ENCODE peak calls at places on chromosome 19, in five cellular contexts. One of them, this sample, is unnamed.

GRCh38 chr19:53867225-53868090 is at the start of gene MYADM:
- DNase-seq in MM.1S: no peak
- DNase-seq in germinal center: peak
- DNase-seq in EL: peak
- DNase-seq in activated CD8-positive, alpha-beta memory T cell treated with anti-CD3 and anti-CD28 coated beads for 4 hours: peak
- DNase-seq in this sample: peak

GRCh38 chr19:35274323-35274722 is 5.6 kb downstream of the USF2 start:
- DNase-seq in germinal center: no peak
- DNase-seq in MM.1S: no peak
- DNase-seq in EL: no peak
- DNase-seq in activated CD8-positive, alpha-beta memory T cell treated with anti-CD3 and anti-CD28 coated beads for 4 hours: no peak
- DNase-seq in this sample: no peak

GRCh38 chr19:39677931-39678889 is 22.5 kb downstream of the LGALS16 start:
- DNase-seq in activated CD8-positive, alpha-beta memory T cell treated with anti-CD3 and anti-CD28 coated beads for 4 hours: no peak
- DNase-seq in germinal center: no peak
- DNase-seq in EL: no peak
- DNase-seq in MM.1S: no peak
- DNase-seq in this sample: no peak

GRCh38 chr19:28488006-28488405 is 724.9 kb downstream of the UQCRFS1 start:
- DNase-seq in EL: no peak
- DNase-seq in MM.1S: peak
- DNase-seq in activated CD8-positive, alpha-beta memory T cell treated with anti-CD3 and anti-CD28 coated beads for 4 hours: no peak
- DNase-seq in germinal center: no peak
- DNase-seq in this sample: no peak

GRCh38 chr19:1651548-1652394 is 644 bp downstream of the TCF3 start:
- DNase-seq in activated CD8-positive, alpha-beta memory T cell treated with anti-CD3 and anti-CD28 coated beads for 4 hours: no peak
- DNase-seq in MM.1S: peak
- DNase-seq in germinal center: peak
- DNase-seq in EL: peak
- DNase-seq in this sample: peak

GRCh38 chr19:1840541-1841115 is 7.7 kb downstream of the REXO1 start:
- DNase-seq in MM.1S: no peak
- DNase-seq in germinal center: no peak
- DNase-seq in activated CD8-positive, alpha-beta memory T cell treated with anti-CD3 and anti-CD28 coated beads for 4 hours: no peak
- DNase-seq in EL: no peak
- DNase-seq in this sample: peak

GRCh38 chr19:30882411-30883005 is 466.7 kb downstream of the TSHZ3 start:
- DNase-seq in germinal center: no peak
- DNase-seq in activated CD8-positive, alpha-beta memory T cell treated with anti-CD3 and anti-CD28 coated beads for 4 hours: no peak
- DNase-seq in EL: no peak
- DNase-seq in MM.1S: no peak
- DNase-seq in this sample: no peak

GRCh38 chr19:46878613-46879375 is 18.0 kb downstream of the ARHGAP35 start:
- DNase-seq in germinal center: no peak
- DNase-seq in EL: peak
- DNase-seq in MM.1S: no peak
- DNase-seq in activated CD8-positive, alpha-beta memory T cell treated with anti-CD3 and anti-CD28 coated beads for 4 hours: no peak
- DNase-seq in this sample: no peak

GRCh38 chr19:6126335-6126974 is 9.0 kb upstream of the ACSBG2 start:
- DNase-seq in MM.1S: peak
- DNase-seq in EL: peak
- DNase-seq in activated CD8-positive, alpha-beta memory T cell treated with anti-CD3 and anti-CD28 coated beads for 4 hours: no peak
- DNase-seq in germinal center: peak
- DNase-seq in this sample: no peak

GRCh38 chr19:38250821-38251563 is 5.2 kb downstream of the PPP1R14A start:
- DNase-seq in activated CD8-positive, alpha-beta memory T cell treated with anti-CD3 and anti-CD28 coated beads for 4 hours: no peak
- DNase-seq in germinal center: no peak
- DNase-seq in MM.1S: no peak
- DNase-seq in EL: no peak
- DNase-seq in this sample: peak

GRCh38 chr19:47280183-47280797 is 5.6 kb downstream of the INAFM1 start:
- DNase-seq in activated CD8-positive, alpha-beta memory T cell treated with anti-CD3 and anti-CD28 coated beads for 4 hours: no peak
- DNase-seq in germinal center: peak
- DNase-seq in EL: peak
- DNase-seq in MM.1S: peak
- DNase-seq in this sample: no peak

GRCh38 chr19:2488405-2488941 is 12.5 kb downstream of the GADD45B start:
- DNase-seq in activated CD8-positive, alpha-beta memory T cell treated with anti-CD3 and anti-CD28 coated beads for 4 hours: no peak
- DNase-seq in MM.1S: no peak
- DNase-seq in germinal center: no peak
- DNase-seq in EL: no peak
- DNase-seq in this sample: no peak

GRCh38 chr19:38228005-38228377 is 4.0 kb upstream of the DPF1 start:
- DNase-seq in MM.1S: no peak
- DNase-seq in germinal center: no peak
- DNase-seq in activated CD8-positive, alpha-beta memory T cell treated with anti-CD3 and anti-CD28 coated beads for 4 hours: no peak
- DNase-seq in EL: no peak
- DNase-seq in this sample: no peak

GRCh38 chr19:58575183-58576041 is 2.3 kb upstream of the MZF1 start:
- DNase-seq in activated CD8-positive, alpha-beta memory T cell treated with anti-CD3 and anti-CD28 coated beads for 4 hours: peak
- DNase-seq in MM.1S: peak
- DNase-seq in EL: peak
- DNase-seq in germinal center: peak
- DNase-seq in this sample: peak

GRCh38 chr19:2226051-2226839 is 9.9 kb downstream of the PLEKHJ1 start:
- DNase-seq in germinal center: no peak
- DNase-seq in MM.1S: no peak
- DNase-seq in activated CD8-positive, alpha-beta memory T cell treated with anti-CD3 and anti-CD28 coated beads for 4 hours: no peak
- DNase-seq in EL: no peak
- DNase-seq in this sample: no peak

GRCh38 chr19:10544753-10545251 is 1.1 kb downstream of the ATG4D start:
- DNase-seq in germinal center: no peak
- DNase-seq in activated CD8-positive, alpha-beta memory T cell treated with anti-CD3 and anti-CD28 coated beads for 4 hours: no peak
- DNase-seq in EL: no peak
- DNase-seq in MM.1S: no peak
- DNase-seq in this sample: no peak

GRCh38 chr19:23065306-23065705 is 51.5 kb upstream of the ZNF730 start:
- DNase-seq in germinal center: no peak
- DNase-seq in MM.1S: no peak
- DNase-seq in activated CD8-positive, alpha-beta memory T cell treated with anti-CD3 and anti-CD28 coated beads for 4 hours: no peak
- DNase-seq in EL: no peak
- DNase-seq in this sample: no peak

GRCh38 chr19:3771033-3771905 is 759 bp downstream of the RAX2 start:
- DNase-seq in activated CD8-positive, alpha-beta memory T cell treated with anti-CD3 and anti-CD28 coated beads for 4 hours: no peak
- DNase-seq in MM.1S: no peak
- DNase-seq in germinal center: no peak
- DNase-seq in EL: no peak
- DNase-seq in this sample: no peak

GRCh38 chr19:35247526-35248309 is 1.1 kb upstream of the LSR start:
- DNase-seq in activated CD8-positive, alpha-beta memory T cell treated with anti-CD3 and anti-CD28 coated beads for 4 hours: no peak
- DNase-seq in germinal center: peak
- DNase-seq in EL: peak
- DNase-seq in MM.1S: peak
- DNase-seq in this sample: peak

GRCh38 chr19:17790059-17790780 is 4.7 kb upstream of the B3GNT3 start:
- DNase-seq in EL: no peak
- DNase-seq in MM.1S: no peak
- DNase-seq in activated CD8-positive, alpha-beta memory T cell treated with anti-CD3 and anti-CD28 coated beads for 4 hours: no peak
- DNase-seq in germinal center: no peak
- DNase-seq in this sample: no peak

GRCh38 chr19:11659612-11660011 is 62.3 kb downstream of the ZNF627 start:
- DNase-seq in EL: peak
- DNase-seq in germinal center: no peak
- DNase-seq in activated CD8-positive, alpha-beta memory T cell treated with anti-CD3 and anti-CD28 coated beads for 4 hours: no peak
- DNase-seq in MM.1S: peak
- DNase-seq in this sample: no peak

GRCh38 chr19:1591421-1592022 is 1.1 kb downstream of the MBD3 start:
- DNase-seq in germinal center: no peak
- DNase-seq in MM.1S: peak
- DNase-seq in activated CD8-positive, alpha-beta memory T cell treated with anti-CD3 and anti-CD28 coated beads for 4 hours: no peak
- DNase-seq in EL: peak
- DNase-seq in this sample: no peak

GRCh38 chr19:32397736-32398135 is 7.8 kb upstream of the DPY19L3 start:
- DNase-seq in MM.1S: no peak
- DNase-seq in EL: peak
- DNase-seq in activated CD8-positive, alpha-beta memory T cell treated with anti-CD3 and anti-CD28 coated beads for 4 hours: no peak
- DNase-seq in germinal center: no peak
- DNase-seq in this sample: no peak

GRCh38 chr19:19865750-19866598 is at the start of gene ZNF253:
- DNase-seq in activated CD8-positive, alpha-beta memory T cell treated with anti-CD3 and anti-CD28 coated beads for 4 hours: peak
- DNase-seq in germinal center: peak
- DNase-seq in MM.1S: peak
- DNase-seq in EL: peak
- DNase-seq in this sample: peak

GRCh38 chr19:46226438-46226973 is 3.0 kb upstream of the IGFL1 start:
- DNase-seq in EL: no peak
- DNase-seq in germinal center: no peak
- DNase-seq in MM.1S: no peak
- DNase-seq in activated CD8-positive, alpha-beta memory T cell treated with anti-CD3 and anti-CD28 coated beads for 4 hours: no peak
- DNase-seq in this sample: peak

GRCh38 chr19:58429745-58430144 is 10.2 kb downstream of the ZNF132 start:
- DNase-seq in activated CD8-positive, alpha-beta memory T cell treated with anti-CD3 and anti-CD28 coated beads for 4 hours: no peak
- DNase-seq in EL: no peak
- DNase-seq in MM.1S: no peak
- DNase-seq in germinal center: no peak
- DNase-seq in this sample: no peak

GRCh38 chr19:51702103-51702753 is 9.1 kb downstream of the SPACA6 start:
- DNase-seq in MM.1S: no peak
- DNase-seq in activated CD8-positive, alpha-beta memory T cell treated with anti-CD3 and anti-CD28 coated beads for 4 hours: no peak
- DNase-seq in germinal center: peak
- DNase-seq in EL: peak
- DNase-seq in this sample: peak

GRCh38 chr19:28103916-28104315 is 1109.0 kb downstream of the UQCRFS1 start:
- DNase-seq in germinal center: no peak
- DNase-seq in EL: no peak
- DNase-seq in MM.1S: no peak
- DNase-seq in activated CD8-positive, alpha-beta memory T cell treated with anti-CD3 and anti-CD28 coated beads for 4 hours: no peak
- DNase-seq in this sample: no peak

GRCh38 chr19:1066748-1067340 is at the start of gene ARHGAP45:
- DNase-seq in activated CD8-positive, alpha-beta memory T cell treated with anti-CD3 and anti-CD28 coated beads for 4 hours: peak
- DNase-seq in EL: no peak
- DNase-seq in germinal center: peak
- DNase-seq in MM.1S: peak
- DNase-seq in this sample: peak

GRCh38 chr19:10808937-10809655 is 26.9 kb downstream of the TMED1 start:
- DNase-seq in EL: peak
- DNase-seq in germinal center: no peak
- DNase-seq in activated CD8-positive, alpha-beta memory T cell treated with anti-CD3 and anti-CD28 coated beads for 4 hours: no peak
- DNase-seq in MM.1S: no peak
- DNase-seq in this sample: no peak

GRCh38 chr19:28876604-28877123 is 336.3 kb downstream of the UQCRFS1 start:
- DNase-seq in EL: no peak
- DNase-seq in activated CD8-positive, alpha-beta memory T cell treated with anti-CD3 and anti-CD28 coated beads for 4 hours: no peak
- DNase-seq in MM.1S: no peak
- DNase-seq in germinal center: no peak
- DNase-seq in this sample: no peak

GRCh38 chr19:5949792-5950305 is 28.1 kb downstream of the RANBP3 start:
- DNase-seq in germinal center: no peak
- DNase-seq in MM.1S: peak
- DNase-seq in activated CD8-positive, alpha-beta memory T cell treated with anti-CD3 and anti-CD28 coated beads for 4 hours: no peak
- DNase-seq in EL: no peak
- DNase-seq in this sample: no peak

GRCh38 chr19:4379383-4380253 is 20.7 kb downstream of the SH3GL1 start:
- DNase-seq in activated CD8-positive, alpha-beta memory T cell treated with anti-CD3 and anti-CD28 coated beads for 4 hours: no peak
- DNase-seq in germinal center: peak
- DNase-seq in EL: peak
- DNase-seq in MM.1S: no peak
- DNase-seq in this sample: peak

GRCh38 chr19:56566904-56567273 is 379 bp upstream of the ZNF470 start:
- DNase-seq in MM.1S: no peak
- DNase-seq in EL: peak
- DNase-seq in activated CD8-positive, alpha-beta memory T cell treated with anti-CD3 and anti-CD28 coated beads for 4 hours: peak
- DNase-seq in germinal center: peak
- DNase-seq in this sample: peak

GRCh38 chr19:48681127-48681470 is 8.3 kb upstream of the NTN5 start:
- DNase-seq in MM.1S: no peak
- DNase-seq in EL: peak
- DNase-seq in activated CD8-positive, alpha-beta memory T cell treated with anti-CD3 and anti-CD28 coated beads for 4 hours: no peak
- DNase-seq in germinal center: no peak
- DNase-seq in this sample: no peak

GRCh38 chr19:10802479-10802878 is 33.5 kb downstream of the TMED1 start:
- DNase-seq in activated CD8-positive, alpha-beta memory T cell treated with anti-CD3 and anti-CD28 coated beads for 4 hours: no peak
- DNase-seq in germinal center: no peak
- DNase-seq in EL: no peak
- DNase-seq in MM.1S: no peak
- DNase-seq in this sample: no peak

GRCh38 chr19:3576696-3577443 is 4.1 kb downstream of the HMG20B start:
- DNase-seq in activated CD8-positive, alpha-beta memory T cell treated with anti-CD3 and anti-CD28 coated beads for 4 hours: no peak
- DNase-seq in MM.1S: no peak
- DNase-seq in EL: no peak
- DNase-seq in germinal center: no peak
- DNase-seq in this sample: no peak

This sample was measured in kidney.